ENCODE peak calls at places on chromosome 20, in six cellular contexts. One of them, this sample, is unnamed.

GRCh38 chr20:36493801-36494114 is 47.6 kb upstream of the MYL9 start:
- DNase-seq in MM.1S: peak; percentile 84
- DNase-seq in SK-N-SH: no peak
- DNase-seq in GM23248: peak; percentile 98
- DNase-seq in PC-3: no peak
- DNase-seq in HCT116: no peak
- DNase-seq in this sample: peak; percentile 23

GRCh38 chr20:61567204-61567603 is 315.1 kb downstream of the CDH4 start:
- DNase-seq in HCT116: no peak
- DNase-seq in MM.1S: no peak
- DNase-seq in PC-3: no peak
- DNase-seq in SK-N-SH: no peak
- DNase-seq in GM23248: no peak
- DNase-seq in this sample: no peak

GRCh38 chr20:45905505-45906079 is 6.4 kb downstream of the PLTP start:
- DNase-seq in PC-3: peak; percentile 99
- DNase-seq in SK-N-SH: no peak
- DNase-seq in MM.1S: no peak
- DNase-seq in GM23248: peak; percentile 96
- DNase-seq in HCT116: peak; percentile 48
- DNase-seq in this sample: no peak

GRCh38 chr20:50592282-50593004 is 82.3 kb downstream of the PTPN1 start:
- DNase-seq in GM23248: no peak
- DNase-seq in SK-N-SH: no peak
- DNase-seq in HCT116: no peak
- DNase-seq in PC-3: no peak
- DNase-seq in MM.1S: no peak
- DNase-seq in this sample: no peak

GRCh38 chr20:10611357-10611756 is 62.4 kb downstream of the JAG1 start:
- DNase-seq in HCT116: no peak
- DNase-seq in GM23248: peak; percentile 63
- DNase-seq in MM.1S: no peak
- DNase-seq in PC-3: peak; percentile 48
- DNase-seq in SK-N-SH: peak; percentile 38
- DNase-seq in this sample: peak; percentile 75

GRCh38 chr20:10178727-10179313 is 39.8 kb upstream of the SNAP25 start:
- DNase-seq in PC-3: no peak
- DNase-seq in GM23248: no peak
- DNase-seq in MM.1S: no peak
- DNase-seq in SK-N-SH: no peak
- DNase-seq in HCT116: no peak
- DNase-seq in this sample: no peak

GRCh38 chr20:47258745-47259695 is 97.5 kb downstream of the ZMYND8 start:
- DNase-seq in SK-N-SH: no peak
- DNase-seq in PC-3: peak; percentile 17
- DNase-seq in HCT116: no peak
- DNase-seq in GM23248: peak; percentile 48
- DNase-seq in MM.1S: no peak
- DNase-seq in this sample: no peak

GRCh38 chr20:8798505-8798904 is 270.4 kb upstream of the PLCB4 start:
- DNase-seq in PC-3: no peak
- DNase-seq in HCT116: no peak
- DNase-seq in MM.1S: no peak
- DNase-seq in GM23248: peak; percentile 30
- DNase-seq in SK-N-SH: no peak
- DNase-seq in this sample: no peak

GRCh38 chr20:8505817-8506216 is 373.8 kb downstream of the PLCB1 start:
- DNase-seq in MM.1S: no peak
- DNase-seq in PC-3: no peak
- DNase-seq in GM23248: no peak
- DNase-seq in HCT116: no peak
- DNase-seq in SK-N-SH: no peak
- DNase-seq in this sample: no peak

GRCh38 chr20:24340933-24341332 is 128.5 kb upstream of the SYNDIG1 start:
- DNase-seq in HCT116: no peak
- DNase-seq in PC-3: no peak
- DNase-seq in GM23248: no peak
- DNase-seq in SK-N-SH: no peak
- DNase-seq in MM.1S: no peak
- DNase-seq in this sample: no peak

GRCh38 chr20:48703511-48704219 is 124.1 kb downstream of the PREX1 start:
- DNase-seq in MM.1S: no peak
- DNase-seq in GM23248: no peak
- DNase-seq in PC-3: no peak
- DNase-seq in SK-N-SH: no peak
- DNase-seq in HCT116: no peak
- DNase-seq in this sample: no peak

GRCh38 chr20:57941572-57942381 is 232.0 kb upstream of the PMEPA1 start:
- DNase-seq in MM.1S: no peak
- DNase-seq in SK-N-SH: peak; percentile 59
- DNase-seq in HCT116: no peak
- DNase-seq in GM23248: no peak
- DNase-seq in PC-3: peak; percentile 57
- DNase-seq in this sample: no peak

GRCh38 chr20:59830107-59831023 is 103.1 kb downstream of the SYCP2 start:
- DNase-seq in MM.1S: no peak
- DNase-seq in PC-3: peak; percentile 77
- DNase-seq in SK-N-SH: peak; percentile 3
- DNase-seq in GM23248: no peak
- DNase-seq in HCT116: no peak
- DNase-seq in this sample: no peak

GRCh38 chr20:10559266-10559665 is 114.5 kb downstream of the JAG1 start:
- DNase-seq in SK-N-SH: no peak
- DNase-seq in MM.1S: no peak
- DNase-seq in HCT116: no peak
- DNase-seq in PC-3: peak; percentile 76
- DNase-seq in GM23248: no peak
- DNase-seq in this sample: no peak

GRCh38 chr20:37270586-37271420 is 9.2 kb upstream of the GHRH start:
- DNase-seq in HCT116: no peak
- DNase-seq in PC-3: no peak
- DNase-seq in GM23248: no peak
- DNase-seq in SK-N-SH: no peak
- DNase-seq in MM.1S: no peak
- DNase-seq in this sample: no peak

GRCh38 chr20:24378651-24379050 is 90.8 kb upstream of the SYNDIG1 start:
- DNase-seq in MM.1S: no peak
- DNase-seq in PC-3: no peak
- DNase-seq in SK-N-SH: no peak
- DNase-seq in HCT116: no peak
- DNase-seq in GM23248: no peak
- DNase-seq in this sample: no peak

GRCh38 chr20:4719190-4719589 is 2.5 kb upstream of the PRND start:
- DNase-seq in PC-3: no peak
- DNase-seq in HCT116: no peak
- DNase-seq in MM.1S: no peak
- DNase-seq in GM23248: no peak
- DNase-seq in SK-N-SH: no peak
- DNase-seq in this sample: no peak

GRCh38 chr20:10110151-10110550 is 75.4 kb downstream of the ANKEF1 start:
- DNase-seq in SK-N-SH: no peak
- DNase-seq in GM23248: peak; percentile 44
- DNase-seq in PC-3: peak; percentile 68
- DNase-seq in HCT116: no peak
- DNase-seq in MM.1S: no peak
- DNase-seq in this sample: no peak

GRCh38 chr20:48463916-48464315 is 363.9 kb downstream of the PREX1 start:
- DNase-seq in PC-3: peak; percentile 20
- DNase-seq in MM.1S: no peak
- DNase-seq in SK-N-SH: no peak
- DNase-seq in HCT116: no peak
- DNase-seq in GM23248: peak; percentile 69
- DNase-seq in this sample: no peak

GRCh38 chr20:2133318-2134183 is 31.9 kb downstream of the STK35 start:
- DNase-seq in HCT116: no peak
- DNase-seq in PC-3: peak; percentile 55
- DNase-seq in GM23248: peak; percentile 90
- DNase-seq in SK-N-SH: no peak
- DNase-seq in MM.1S: no peak
- DNase-seq in this sample: peak; percentile 54
- H3K9ac ChIP-seq in HCT116: no peak overlapping the region
- H3K9ac ChIP-seq in PC-3: no peak overlapping the region
- H3K9ac ChIP-seq in GM23248: peak overlapping the region; percentile 66
- H3K9ac ChIP-seq in SK-N-SH: peak overlapping the region; percentile 53
- H3K9ac ChIP-seq in MM.1S: no peak overlapping the region
- H3K9ac ChIP-seq in this sample: no peak overlapping the region

DNA sequence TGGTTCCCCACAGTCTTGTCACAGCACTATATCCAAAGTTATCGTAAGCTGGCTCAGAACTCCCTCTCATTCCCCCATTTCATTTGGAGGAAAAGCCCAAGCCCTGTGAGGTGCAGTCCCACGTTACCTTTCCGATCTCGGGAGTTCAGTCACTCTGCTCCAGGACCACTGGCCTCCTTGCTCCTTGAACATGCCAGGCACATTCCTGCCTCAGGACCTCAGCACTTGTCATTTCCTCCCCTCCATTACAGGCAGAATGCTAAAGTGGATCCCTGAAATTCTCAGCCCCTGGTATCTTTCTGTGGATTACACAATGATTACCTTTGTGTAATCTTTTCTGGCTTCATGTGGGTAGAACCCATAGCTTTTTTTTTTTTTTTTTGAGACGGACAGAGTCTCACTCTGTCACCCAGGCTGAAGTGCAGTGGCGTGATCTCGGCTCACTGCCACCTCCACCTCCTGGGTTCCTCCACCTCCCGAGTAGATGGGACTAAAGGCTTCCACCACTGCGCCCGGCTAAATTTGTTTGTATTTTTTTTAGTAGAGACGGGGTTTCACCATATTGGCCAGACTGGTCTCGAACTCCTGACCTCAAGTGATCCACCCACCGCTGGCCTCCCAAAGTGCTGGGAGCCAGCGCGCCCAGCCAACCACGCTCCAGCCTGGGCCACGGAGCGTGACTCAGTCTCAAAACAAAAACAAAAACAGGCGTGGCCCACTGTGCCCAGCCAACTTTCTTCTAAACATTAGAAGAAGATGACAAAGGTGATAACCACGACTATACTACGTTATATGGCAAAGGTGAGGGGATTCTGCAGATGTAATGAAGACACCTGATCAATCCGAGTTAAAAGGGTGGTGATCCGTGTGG is 4.0 kb upstream of the OXT start:
- DNase-seq in HCT116: no peak
- DNase-seq in GM23248: peak; percentile 82
- DNase-seq in SK-N-SH: peak; percentile 2
- DNase-seq in MM.1S: no peak
- DNase-seq in PC-3: no peak
- DNase-seq in this sample: no peak
- TF ChIP-seq EZH2phosphoT487 in HCT116: no peak
- TF ChIP-seq EZH2phosphoT487 in GM23248: no peak
- TF ChIP-seq EZH2phosphoT487 in SK-N-SH: no peak
- TF ChIP-seq EZH2phosphoT487 in MM.1S: no peak
- TF ChIP-seq EZH2phosphoT487 in PC-3: no peak
- TF ChIP-seq EZH2phosphoT487 in this sample: no peak

DNA sequence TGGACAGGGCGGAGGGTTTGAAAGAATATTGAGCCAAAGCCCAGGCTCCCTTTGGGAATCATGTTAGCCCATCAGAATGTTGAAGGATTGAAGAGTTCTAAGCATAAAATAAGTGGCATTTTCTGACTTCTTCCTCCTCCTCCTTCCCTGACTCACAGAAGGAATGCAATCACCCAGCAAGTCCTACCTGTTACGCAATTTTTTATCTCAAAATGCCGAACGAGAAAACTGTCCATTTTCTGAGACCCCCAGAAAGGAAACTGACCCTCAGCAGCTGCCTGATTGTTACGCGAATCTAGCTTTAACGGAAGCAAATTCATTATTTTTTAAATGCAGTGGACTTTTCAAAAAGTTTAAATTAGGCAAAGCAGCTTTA is 4.7 kb upstream of the DNAJC5 start:
- DNase-seq in MM.1S: no peak
- DNase-seq in GM23248: peak; percentile 34
- DNase-seq in HCT116: no peak
- DNase-seq in SK-N-SH: no peak
- DNase-seq in PC-3: no peak
- DNase-seq in this sample: no peak
- H3K4me1 ChIP-seq in MM.1S: no peaks in the 10 kb centered on the region
- H3K4me1 ChIP-seq in GM23248: peaks cover 7% of the 10 kb centered on the region
- H3K4me1 ChIP-seq in HCT116: peaks cover 8% of the 10 kb centered on the region
- H3K4me1 ChIP-seq in SK-N-SH: peaks cover 7% of the 10 kb centered on the region
- H3K4me1 ChIP-seq in PC-3: peaks cover 25% of the 10 kb centered on the region
- H3K4me1 ChIP-seq in this sample: no peaks in the 10 kb centered on the region

GRCh38 chr20:53298900-53299299 is 294.7 kb downstream of the ZNF217 start:
- DNase-seq in MM.1S: no peak
- DNase-seq in PC-3: no peak
- DNase-seq in GM23248: peak; percentile 10
- DNase-seq in HCT116: no peak
- DNase-seq in SK-N-SH: no peak
- DNase-seq in this sample: no peak
- H3K9ac ChIP-seq in MM.1S: no peak overlapping the region
- H3K9ac ChIP-seq in PC-3: no peak overlapping the region
- H3K9ac ChIP-seq in GM23248: no peak overlapping the region
- H3K9ac ChIP-seq in HCT116: no peak overlapping the region
- H3K9ac ChIP-seq in SK-N-SH: no peak overlapping the region
- H3K9ac ChIP-seq in this sample: no peak overlapping the region

DNA sequence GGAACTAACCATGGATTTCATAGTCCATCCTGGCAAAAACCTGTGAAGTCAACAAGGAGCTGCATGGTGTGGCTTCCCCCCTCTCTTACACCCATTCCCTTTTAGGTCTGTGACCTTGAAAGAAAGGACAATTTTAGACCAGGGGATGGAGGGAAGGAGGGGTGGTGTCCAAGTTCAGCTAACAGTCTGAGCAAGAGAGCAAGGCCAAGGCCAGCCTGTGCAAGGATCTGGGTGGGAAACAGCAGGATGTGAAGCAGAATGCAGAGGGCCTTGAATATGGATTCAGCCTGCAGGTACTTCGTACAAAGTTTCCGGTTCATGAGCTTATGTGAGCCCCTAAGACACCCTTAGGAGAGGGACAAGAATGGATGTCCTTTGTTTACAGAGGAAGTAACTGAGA is 293.0 kb downstream of the KIF16B start:
- DNase-seq in GM23248: no peak
- DNase-seq in HCT116: no peak
- DNase-seq in SK-N-SH: no peak
- DNase-seq in MM.1S: no peak
- DNase-seq in PC-3: no peak
- DNase-seq in this sample: no peak
- TF ChIP-seq EZH2phosphoT487 in GM23248: no peak
- TF ChIP-seq EZH2phosphoT487 in HCT116: no peak
- TF ChIP-seq EZH2phosphoT487 in SK-N-SH: no peak
- TF ChIP-seq EZH2phosphoT487 in MM.1S: no peak
- TF ChIP-seq EZH2phosphoT487 in PC-3: no peak
- TF ChIP-seq EZH2phosphoT487 in this sample: no peak

This sample was measured in neural progenitor cell.